ENCODE peak calls at places on chromosome 13, in six cellular contexts. M is ascending aorta; F is tibial artery; D is CD4-positive, alpha-beta T cell; T is heart right ventricle; J is RWPE1. O is an unnamed sample.

GRCh38 chr13:30882996-30883766 is 22.9 kb upstream of the MEDAG start:
- DNase-seq in M (no peak), F (no peak), D (no peak), T (no peak), J (no peak), O (no peak)

GRCh38 chr13:94196426-94196825 is 283.1 kb downstream of the DCT start:
- DNase-seq in M (no peak), F (no peak), D (no peak), T (no peak), J (no peak), O (no peak)

GRCh38 chr13:93775027-93775426 is 548.4 kb downstream of the GPC6 start:
- DNase-seq in M (no peak), F (no peak), D (no peak), T (no peak), J (no peak), O (no peak)

GRCh38 chr13:104571161-104571889 is 1505.1 kb upstream of the SLC10A2 start:
- DNase-seq in M (peak), F (peak), D (no peak), T (no peak), J (peak), O (peak)

GRCh38 chr13:95087746-95088305 is 213.4 kb downstream of the ABCC4 start:
- DNase-seq in M (no peak), F (no peak), D (no peak), T (no peak), J (no peak), O (no peak)

GRCh38 chr13:109874921-109875454 is 88.6 kb upstream of the IRS2 start:
- DNase-seq in M (no peak), F (no peak), D (no peak), T (no peak), J (no peak), O (no peak)

GRCh38 chr13:40187836-40188591 is 478.4 kb downstream of the FOXO1 start:
- DNase-seq in M (no peak), F (no peak), D (peak), T (no peak), J (no peak), O (no peak)

GRCh38 chr13:30006246-30006645 is 155.8 kb upstream of the UBL3 start:
- DNase-seq in M (no peak), F (no peak), D (no peak), T (no peak), J (no peak), O (no peak)

GRCh38 chr13:99305180-99305965 is 1.8 kb downstream of the GPR183 start:
- DNase-seq in M (no peak), F (no peak), D (no peak), T (no peak), J (no peak), O (no peak)

GRCh38 chr13:107370036-107370785 is 802.3 kb upstream of the ARGLU1 start:
- DNase-seq in M (no peak), F (no peak), D (no peak), T (no peak), J (peak), O (no peak)

GRCh38 chr13:37869756-37870488 is at the start of gene TRPC4:
- DNase-seq in M (peak), F (peak), D (no peak), T (peak), J (peak), O (peak)

GRCh38 chr13:26719356-26719945 is 41.1 kb downstream of the GPR12 start:
- DNase-seq in M (no peak), F (no peak), D (no peak), T (no peak), J (no peak), O (no peak)

GRCh38 chr13:75770164-75771145 is 134.3 kb downstream of the LMO7 start:
- DNase-seq in M (no peak), F (no peak), D (no peak), T (no peak), J (no peak), O (no peak)

GRCh38 chr13:90926459-90926858 is 421.0 kb upstream of the MIR17HG start:
- DNase-seq in M (no peak), F (no peak), D (no peak), T (no peak), J (no peak), O (peak)

GRCh38 chr13:26575244-26575643 is 17.8 kb downstream of the WASF3 start:
- DNase-seq in M (no peak), F (no peak), D (no peak), T (no peak), J (no peak), O (no peak)

GRCh38 chr13:42971670-42972355 is 20.2 kb downstream of the EPSTI1 start:
- DNase-seq in M (no peak), F (no peak), D (no peak), T (no peak), J (no peak), O (no peak)

GRCh38 chr13:75585153-75585552 is 35.6 kb downstream of the UCHL3 start:
- DNase-seq in M (no peak), F (no peak), D (no peak), T (no peak), J (no peak), O (no peak)

GRCh38 chr13:100671389-100672182 is 3.0 kb downstream of the TMTC4 start:
- DNase-seq in M (no peak), F (no peak), D (no peak), T (no peak), J (no peak), O (no peak)

GRCh38 chr13:32905864-32906180 is 110.4 kb upstream of the KL start:
- DNase-seq in M (no peak), F (peak), D (no peak), T (no peak), J (no peak), O (no peak)

GRCh38 chr13:98919566-98919965 is 58.3 kb downstream of the DOCK9 start:
- DNase-seq in M (no peak), F (no peak), D (no peak), T (no peak), J (no peak), O (no peak)

DNA sequence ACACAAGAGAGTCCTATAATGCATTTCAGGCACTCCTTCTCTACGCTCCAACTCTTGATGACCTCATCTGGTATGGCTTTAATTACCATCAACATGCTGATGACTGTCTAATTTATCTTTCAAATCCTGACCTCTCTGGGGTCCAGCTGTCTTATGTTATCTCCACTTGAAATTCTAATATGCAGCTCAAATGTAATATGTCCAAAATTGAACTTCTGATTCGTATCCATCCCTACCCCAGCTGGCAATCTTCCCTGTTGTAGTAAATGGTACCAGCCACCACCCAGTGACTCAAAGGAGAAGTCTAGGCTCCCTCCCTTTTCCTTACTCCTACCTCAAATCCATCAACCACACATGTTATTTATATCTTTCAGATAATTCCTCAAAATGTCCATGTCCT is 288.0 kb upstream of the SLC10A2 start:
- DNase-seq in M (no peak), F (no peak), D (no peak), T (no peak), J (no peak), O (no peak)
- TF ChIP-seq CTCF in M (no peak), F (no peak), D (no peak), T (no peak), J (no peak), O (no peak)

DNA sequence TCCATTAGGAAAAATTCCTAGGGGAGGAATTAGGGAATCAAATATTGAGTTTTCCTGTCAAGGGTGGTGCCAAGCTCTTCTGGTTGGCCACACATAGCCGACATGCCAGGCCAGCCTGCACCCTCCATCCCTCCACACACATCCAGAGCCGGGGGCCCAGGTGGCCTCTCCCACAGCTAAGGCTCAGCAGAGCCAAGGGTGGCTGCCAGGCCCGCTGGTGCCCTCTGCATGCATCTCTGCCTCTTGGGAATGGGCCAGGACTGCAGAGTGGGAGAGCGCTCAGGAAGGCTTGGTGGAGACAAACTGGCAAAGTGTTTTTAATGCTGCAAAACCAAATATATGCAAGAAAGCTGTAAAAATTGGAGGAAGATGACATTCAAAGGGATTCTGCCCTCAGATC is 42.7 kb upstream of the GAS6 start:
- DNase-seq in M (peak), F (no peak), D (no peak), T (no peak), J (no peak), O (no peak)
- TF ChIP-seq CTCF in M (no peak), F (no peak), D (no peak), T (no peak), J (no peak), O (no peak)

GRCh38 chr13:80824231-80824630 is 483.3 kb upstream of the SPRY2 start:
- DNase-seq in M (no peak), F (no peak), D (no peak), T (no peak), J (no peak), O (no peak)

GRCh38 chr13:80828759-80829158 is 487.8 kb upstream of the SPRY2 start:
- DNase-seq in M (no peak), F (no peak), D (no peak), T (no peak), J (no peak), O (no peak)

GRCh38 chr13:80830431-80830830 is 489.5 kb upstream of the SPRY2 start:
- DNase-seq in M (no peak), F (no peak), D (no peak), T (no peak), J (no peak), O (peak)

GRCh38 chr13:80823472-80823871 is 482.5 kb upstream of the SPRY2 start:
- DNase-seq in M (no peak), F (no peak), D (no peak), T (no peak), J (no peak), O (no peak)

GRCh38 chr13:80825276-80825675 is 484.4 kb upstream of the SPRY2 start:
- DNase-seq in M (no peak), F (no peak), D (no peak), T (no peak), J (no peak), O (no peak)
- TF ChIP-seq CTCF in M (no peak), F (no peak), D (no peak), T (no peak), J (no peak), O (no peak)

DNA sequence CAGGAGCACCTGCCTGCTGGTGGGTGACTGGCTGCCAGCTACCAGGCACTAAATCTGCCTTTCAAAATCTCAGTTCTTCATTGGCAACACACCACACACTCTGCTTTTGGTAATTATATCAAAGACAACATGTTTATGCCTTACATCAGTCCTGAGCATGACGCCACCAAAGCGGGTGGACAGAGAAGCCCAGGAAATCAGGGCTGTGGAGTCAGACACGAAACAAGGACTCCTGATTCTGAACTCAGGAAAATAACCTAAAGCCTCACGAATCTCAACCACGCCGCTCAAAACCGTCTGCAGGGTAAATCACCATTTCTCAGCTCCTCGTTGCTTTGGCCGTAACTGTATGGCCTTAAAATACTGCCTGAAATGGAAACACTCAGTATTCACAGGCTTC is 105.2 kb upstream of the SOX1 start:
- DNase-seq in M (no peak), F (no peak), D (no peak), T (no peak), J (no peak), O (no peak)
- TF ChIP-seq CTCF in M (no peak), F (no peak), D (no peak), T (no peak), J (no peak), O (no peak)

GRCh38 chr13:34942732-34943674 is 933 bp downstream of the NBEA start:
- DNase-seq in M (peak), F (peak), D (no peak), T (peak), J (no peak), O (peak)

GRCh38 chr13:34941436-34941834 is 635 bp upstream of the NBEA start:
- DNase-seq in M (no peak), F (no peak), D (no peak), T (no peak), J (no peak), O (peak)

GRCh38 chr13:34939771-34940170 is 2.3 kb upstream of the NBEA start:
- DNase-seq in M (no peak), F (no peak), D (no peak), T (no peak), J (no peak), O (no peak)

GRCh38 chr13:34943675-34944634 is 1.9 kb downstream of the NBEA start:
- DNase-seq in M (no peak), F (no peak), D (no peak), T (no peak), J (no peak), O (no peak)

GRCh38 chr13:34941835-34942731 is at the start of gene NBEA:
- DNase-seq in M (peak), F (peak), D (peak), T (peak), J (peak), O (peak)
- TF ChIP-seq CTCF in M (peak), F (peak), D (no peak), T (peak), J (no peak), O (peak)

DNA sequence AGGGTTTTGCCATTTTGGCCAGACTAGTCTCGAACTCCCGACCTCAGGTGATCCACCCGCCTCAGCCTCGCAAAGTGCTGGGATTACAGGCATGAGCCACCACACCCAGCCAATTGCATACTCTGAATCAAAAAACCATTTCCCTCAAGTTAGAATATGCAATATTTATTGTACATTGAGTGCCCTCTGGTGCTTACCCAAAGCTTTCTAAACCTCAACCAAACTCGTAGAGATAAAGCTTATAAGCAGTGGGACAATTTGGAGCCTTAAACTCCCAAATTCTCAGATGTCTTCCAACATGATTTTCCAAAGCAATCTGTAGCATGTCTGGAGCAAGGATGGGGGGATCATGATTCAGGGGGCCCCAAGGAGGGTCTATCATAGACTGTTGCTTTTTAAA is 22.4 kb downstream of the RFXAP start:
- DNase-seq in M (no peak), F (no peak), D (no peak), T (no peak), J (no peak), O (no peak)
- TF ChIP-seq CTCF in M (no peak), F (no peak), D (no peak), T (no peak), J (no peak), O (no peak)

O was measured in pancreas.